ENCODE peak calls at places on chromosomes 7 and 10, in seven cellular contexts. J is HCT116, R is suprapubic skin, U is A549, N is GM12878, C is GM23338, W is Panc1. Q is an unnamed sample.

GRCh38 chr10:96705134-96705533 is 15.2 kb downstream of the PIK3AP1 start:
- DNase-seq in R (no peak), J (no peak), W (no peak), U (no peak), C (no peak), N (no peak), Q (no peak)

GRCh38 chr10:116278832-116279231 is 5.8 kb upstream of the GFRA1 start:
- DNase-seq in W (no peak), N (no peak), R (no peak), C (no peak), J (no peak), U (no peak), Q (peak; percentile 13)

GRCh38 chr7:114931656-114932011 is 9.7 kb downstream of the MDFIC start:
- DNase-seq in J (no peak), N (no peak), C (no peak), W (no peak), R (no peak), U (no peak), Q (no peak)

GRCh38 chr7:120993575-120994191 is 5.2 kb downstream of the CPED1 start:
- DNase-seq in R (no peak), N (no peak), J (no peak), U (no peak), C (no peak), W (no peak), Q (no peak)

GRCh38 chr7:145928937-145929336 is 187.7 kb upstream of the CNTNAP2 start:
- DNase-seq in N (no peak), R (no peak), W (no peak), U (no peak), J (no peak), C (no peak), Q (no peak)

GRCh38 chr10:31620236-31621151 is 301.5 kb downstream of the ZEB1 start:
- DNase-seq in W (no peak), J (no peak), R (peak; percentile 88), C (peak; percentile 80), U (peak; percentile 18), N (no peak), Q (peak; percentile 53)

GRCh38 chr10:125258676-125259075 is 98.3 kb upstream of the CTBP2 start:
- DNase-seq in N (no peak), U (no peak), R (no peak), C (no peak), J (no peak), W (no peak), Q (no peak)

GRCh38 chr10:115989621-115990020 is 283.4 kb downstream of the GFRA1 start:
- DNase-seq in R (no peak), W (no peak), C (no peak), U (no peak), J (no peak), N (no peak), Q (peak; percentile 77)

GRCh38 chr10:70462349-70462984 is 16.1 kb upstream of the PALD1 start:
- DNase-seq in R (no peak), U (peak; percentile 21), J (peak; percentile 56), W (no peak), N (no peak), C (no peak), Q (no peak)

GRCh38 chr7:116863168-116863670 is 832 bp downstream of the CAPZA2 start:
- DNase-seq in C (peak; percentile 52), U (peak; percentile 31), J (no peak), R (no peak), N (no peak), W (no peak), Q (no peak)

GRCh38 chr7:102320181-102320580 is 33.5 kb downstream of the SH2B2 start:
- DNase-seq in U (no peak), W (no peak), N (no peak), C (no peak), J (no peak), R (no peak), Q (no peak)

DNA sequence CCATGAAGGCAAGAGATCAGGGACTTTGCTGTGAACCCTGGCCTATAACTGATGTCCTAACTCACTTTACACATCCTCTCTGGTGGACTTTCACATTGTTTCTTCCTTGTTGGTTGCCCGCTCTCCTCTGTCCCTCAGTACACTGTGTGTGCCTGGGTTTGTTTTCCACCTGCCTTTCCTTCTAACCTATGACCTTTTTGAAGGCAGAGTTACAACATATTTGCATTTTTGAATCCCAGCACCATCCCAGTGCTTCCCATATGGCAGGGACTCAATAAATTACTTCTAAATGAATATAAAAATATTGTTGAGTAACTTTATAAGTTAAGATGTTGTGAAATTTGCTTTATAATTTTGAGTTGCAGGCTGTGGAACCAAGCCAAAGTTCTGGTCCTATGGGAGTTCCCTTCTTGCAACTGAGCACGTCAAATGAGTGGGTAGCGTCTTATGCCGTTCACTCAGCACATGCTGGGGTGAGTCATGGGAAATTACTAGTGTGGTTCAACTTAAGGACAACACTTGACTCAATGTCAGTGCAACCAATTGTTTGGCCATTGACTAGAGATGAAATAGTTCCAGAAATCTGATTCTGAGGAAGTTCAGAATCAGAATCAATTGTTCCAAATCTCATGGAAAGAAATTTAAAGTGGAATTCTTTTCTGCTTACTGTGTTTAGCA is 250.9 kb downstream of the TWIST1 start:
- DNase-seq in U (peak; percentile 60), W (peak; percentile 45), C (no peak), R (peak; percentile 89), J (peak; percentile 43), N (peak; percentile 19), Q (peak; percentile 91)
- H3K27ac ChIP-seq in U (no peak overlapping the region), W (no peak overlapping the region), C (no peak overlapping the region), R (peak overlapping the region; percentile 70), J (no peak overlapping the region), N (no peak overlapping the region), Q (peak overlapping the region; percentile 14)

DNA sequence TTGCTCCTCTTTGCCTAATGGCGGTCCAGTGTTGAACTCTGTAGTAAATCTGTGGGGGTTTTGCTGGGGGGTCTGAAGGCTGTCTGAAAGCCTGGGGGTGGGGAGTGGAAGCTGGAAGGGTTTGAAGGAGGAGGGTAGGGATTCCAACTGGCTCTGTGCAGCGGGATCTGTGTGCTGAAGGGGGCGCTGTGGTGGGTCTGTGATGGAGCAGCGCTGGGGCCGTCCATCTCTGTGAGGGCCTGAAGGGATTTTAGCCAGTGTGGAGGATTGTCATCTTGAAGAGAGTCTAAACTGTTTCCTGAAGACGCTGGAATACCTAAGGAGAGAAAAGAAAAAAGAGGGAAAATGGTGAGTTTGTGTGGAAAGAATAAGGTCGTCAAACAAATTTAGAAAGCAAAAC is 129.2 kb downstream of the STRA8 start:
- DNase-seq in N (no peak), U (peak; percentile 12), R (no peak), W (no peak), C (peak; percentile 70), J (no peak), Q (no peak)
- TF ChIP-seq CTCF in N (no peak), U (no peak), R (no peak), W (peak; percentile 27), C (peak; percentile 63), J (peak; percentile 41), Q (peak; percentile 29)

DNA sequence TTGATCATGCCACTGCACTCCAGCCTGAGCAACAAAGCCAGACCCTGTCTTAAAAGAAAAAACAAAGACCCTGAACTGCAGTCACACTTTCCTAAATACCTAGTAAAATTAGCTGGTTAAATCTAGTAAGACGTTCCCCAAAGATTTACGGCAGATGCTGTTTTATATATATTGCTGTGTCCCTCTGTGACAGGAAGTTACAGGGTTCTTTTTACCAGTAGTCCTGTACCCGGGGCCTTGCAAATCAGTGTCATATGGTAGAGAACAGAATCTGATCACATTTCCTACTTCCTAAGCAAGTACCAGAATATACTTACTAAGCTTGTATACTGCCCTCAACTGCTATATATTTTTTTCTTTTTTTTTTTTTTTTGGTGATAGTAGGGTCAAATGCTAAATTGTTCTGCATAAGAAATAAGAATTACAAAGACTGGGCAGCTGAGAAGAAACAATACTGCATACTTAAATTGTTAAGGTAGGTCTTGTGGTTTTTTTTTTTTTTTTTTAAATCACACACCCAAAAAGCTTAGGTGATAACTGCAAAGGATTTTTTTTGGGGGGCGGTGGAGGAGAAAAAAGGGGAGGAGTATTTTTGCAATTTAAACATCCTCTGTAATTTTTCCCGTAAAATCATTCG is 27.3 kb upstream of the KMT2E start:
- DNase-seq in J (no peak), U (no peak), N (no peak), R (no peak), W (no peak), C (no peak), Q (no peak)
- H3K4me1 ChIP-seq in J (peaks cover 19% of the 10 kb centered on the region), U (peaks cover 33% of the 10 kb centered on the region), N (peaks cover 7% of the 10 kb centered on the region), R (peaks cover 61% of the 10 kb centered on the region), W (peaks cover 58% of the 10 kb centered on the region), C (peaks cover 47% of the 10 kb centered on the region), Q (peaks cover 29% of the 10 kb centered on the region)

GRCh38 chr10:87657370-87657769 is 2.3 kb upstream of the PAPSS2 start:
- DNase-seq in R (no peak), N (no peak), U (peak; percentile 56), J (no peak), C (no peak), W (no peak), Q (no peak)
- H3K27ac ChIP-seq in R (peak overlapping the region; percentile 32), N (no peak overlapping the region), U (peak overlapping the region; percentile 54), J (no peak overlapping the region), C (peak overlapping the region; percentile 2), W (peak overlapping the region; percentile 19), Q (no peak overlapping the region)

DNA sequence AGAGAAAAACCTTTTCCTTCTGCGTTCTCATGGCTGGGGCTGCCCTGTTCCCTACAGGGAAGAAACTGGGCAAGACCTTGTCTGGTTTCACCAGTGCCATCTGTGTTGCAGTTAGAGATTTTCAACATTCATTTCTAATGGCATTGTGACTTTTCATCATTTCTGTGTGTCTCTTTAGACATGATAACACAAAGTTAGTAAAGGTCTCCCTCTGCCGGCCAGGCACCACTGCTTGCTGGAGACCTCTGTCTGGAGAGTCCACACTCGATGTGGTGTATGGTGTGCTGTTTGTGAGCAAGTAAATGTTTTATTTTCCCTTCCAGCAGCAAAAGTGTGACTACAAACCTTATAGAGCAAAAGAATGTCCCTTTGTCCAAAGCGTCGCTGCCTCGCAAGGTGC is 213.5 kb downstream of the PAXIP1 start:
- DNase-seq in C (no peak), N (no peak), U (peak; percentile 24), W (no peak), J (peak; percentile 8), R (no peak), Q (no peak)
- TF ChIP-seq CTCF in C (no peak), N (no peak), U (peak; percentile 8), W (peak; percentile 35), J (peak; percentile 50), R (no peak), Q (no peak)

DNA sequence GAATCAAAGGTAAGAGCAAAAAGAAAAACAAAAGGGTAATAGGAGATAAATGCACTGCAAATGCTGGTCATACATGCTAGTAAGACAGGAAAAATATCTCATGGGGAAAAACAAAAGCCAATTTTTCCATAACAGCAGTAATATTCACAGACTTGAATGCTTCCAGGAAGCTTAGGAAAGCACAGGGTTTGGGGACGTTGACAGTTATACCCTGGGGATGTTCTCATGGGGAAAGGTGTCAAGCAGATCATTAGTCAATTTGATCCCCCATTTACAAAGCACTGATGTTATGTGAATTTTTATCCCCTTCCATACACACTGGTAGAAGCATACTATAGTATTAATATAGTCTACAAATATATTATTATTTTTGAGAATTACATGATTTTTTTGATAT is 232.7 kb downstream of the SORCS1 start:
- DNase-seq in U (no peak), J (no peak), R (no peak), N (no peak), C (no peak), W (no peak), Q (no peak)
- H3K4me1 ChIP-seq in U (no peaks in the 10 kb centered on the region), J (no peaks in the 10 kb centered on the region), R (peaks cover 5% of the 10 kb centered on the region), N (peaks cover 49% of the 10 kb centered on the region), C (peaks cover 13% of the 10 kb centered on the region), W (no peaks in the 10 kb centered on the region), Q (no peaks in the 10 kb centered on the region)

GRCh38 chr7:129924602-129925001 is 28.2 kb downstream of the UBE2H start:
- DNase-seq in W (no peak), C (no peak), N (no peak), R (no peak), U (no peak), J (no peak), Q (no peak)
- H3K27ac ChIP-seq in W (no peak overlapping the region), C (no peak overlapping the region), N (no peak overlapping the region), R (no peak overlapping the region), U (no peak overlapping the region), J (peak overlapping the region; percentile 12), Q (no peak overlapping the region)

Q was measured in foreskin keratinocyte.